ENCODE peak calls at places on chromosome 7, in five cellular contexts. J, Y, L, P and S are unnamed samples.
A peak's percentile ranks its signal among the peaks of the same experiment; 100 is the strongest.

GRCh38 chr7:88306590-88307048 is at the start of gene STEAP4:
- DNase-seq in L (no peak), P (no peak), J (peak; percentile 60), Y (no peak), S (peak; percentile 85)

GRCh38 chr7:14018751-14019150 is 29.3 kb upstream of the ETV1 start:
- DNase-seq in P (no peak), Y (no peak), L (no peak), J (no peak), S (no peak)

GRCh38 chr7:80440908-80441307 is 71.0 kb downstream of the GNAT3 start:
- DNase-seq in L (no peak), P (no peak), Y (no peak), J (no peak), S (no peak)

GRCh38 chr7:118621810-118622209 is 397.3 kb downstream of the ANKRD7 start:
- DNase-seq in P (no peak), J (no peak), L (no peak), Y (no peak), S (no peak)

GRCh38 chr7:4519819-4520520 is 162.1 kb upstream of the FOXK1 start:
- DNase-seq in P (no peak), Y (no peak), L (no peak), J (no peak), S (no peak)

GRCh38 chr7:99219985-99220384 is 12.1 kb upstream of the KPNA7 start:
- DNase-seq in J (no peak), Y (no peak), L (no peak), P (no peak), S (no peak)

GRCh38 chr7:91164948-91165845 is 99.0 kb upstream of the FZD1 start:
- DNase-seq in P (no peak), Y (peak; percentile 15), L (no peak), J (no peak), S (no peak)

GRCh38 chr7:139109188-139109982 is at the start of gene ZC3HAV1:
- DNase-seq in Y (peak; percentile 58), P (peak; percentile 12), L (peak; percentile 85), J (peak; percentile 82), S (peak; percentile 96)

GRCh38 chr7:66258409-66258808 is 53.3 kb downstream of the TPST1 start:
- DNase-seq in Y (no peak), P (no peak), J (no peak), L (no peak), S (no peak)

GRCh38 chr7:115034515-115034914 is 112.6 kb downstream of the MDFIC start:
- DNase-seq in Y (no peak), J (no peak), P (no peak), L (no peak), S (no peak)

GRCh38 chr7:114062810-114063209 is 144.0 kb upstream of the PPP1R3A start:
- DNase-seq in J (no peak), Y (no peak), P (no peak), L (no peak), S (no peak)

GRCh38 chr7:93836111-93836510 is 54.4 kb downstream of the TFPI2 start:
- DNase-seq in Y (no peak), L (no peak), J (no peak), P (no peak), S (no peak)

GRCh38 chr7:89042963-89043362 is 247.4 kb upstream of the TEX47 start:
- DNase-seq in L (no peak), P (no peak), J (no peak), Y (no peak), S (no peak)

GRCh38 chr7:139095194-139095659 is 14.3 kb downstream of the ZC3HAV1 start:
- DNase-seq in Y (peak; percentile 87), J (no peak), P (no peak), L (peak; percentile 69), S (no peak)

GRCh38 chr7:15891151-15891842 is 204.8 kb upstream of the MEOX2 start:
- DNase-seq in Y (no peak), L (no peak), P (no peak), J (no peak), S (no peak)

GRCh38 chr7:29270979-29271658 is 76.5 kb downstream of the CHN2 start:
- DNase-seq in Y (no peak), P (no peak), J (peak; percentile 35), L (no peak), S (no peak)

GRCh38 chr7:50449501-50449880 is 659 bp downstream of the FIGNL1 start:
- DNase-seq in P (peak; percentile 20), J (no peak), L (no peak), Y (no peak), S (no peak)

GRCh38 chr7:129437190-129437589 is 3.0 kb downstream of the STRIP2 start:
- DNase-seq in L (no peak), Y (no peak), J (no peak), P (no peak), S (no peak)

GRCh38 chr7:142828101-142828500 is 26.8 kb upstream of the EPHB6 start:
- DNase-seq in J (no peak), P (no peak), L (no peak), Y (no peak), S (no peak)

GRCh38 chr7:155216475-155217272 is 81.0 kb upstream of the INSIG1 start:
- DNase-seq in J (no peak), L (no peak), P (no peak), Y (no peak), S (no peak)

GRCh38 chr7:88291401-88292173 is 15.1 kb downstream of the STEAP4 start:
- DNase-seq in L (no peak), P (no peak), Y (no peak), J (peak; percentile 54), S (peak; percentile 75)

GRCh38 chr7:38169862-38170261 is 8.2 kb upstream of the STARD3NL start:
- DNase-seq in P (no peak), J (peak; percentile 83), L (no peak), Y (no peak), S (peak; percentile 24)